ENCODE peak calls at places on chromosomes 16 and 17, in nine cellular contexts. One of them, this sample, is unnamed.

GRCh38 chr16:50695017-50696000 is 1.9 kb downstream of the NOD2 start:
- DNase-seq in IMR-90: no peak
- DNase-seq in PC-9: no peak
- DNase-seq in SK-N-SH: no peak
- DNase-seq in HepG2: no peak
- DNase-seq in neural progenitor cell: no peak
- DNase-seq in keratinocyte: no peak
- DNase-seq in PC-3: no peak
- DNase-seq in neuronal stem cell: no peak
- DNase-seq in this sample: no peak

GRCh38 chr17:54901230-54901847 is 687 bp downstream of the TOM1L1 start:
- DNase-seq in IMR-90: peak; percentile 8
- DNase-seq in PC-9: peak; percentile 14
- DNase-seq in SK-N-SH: peak; percentile 27
- DNase-seq in HepG2: peak; percentile 16
- DNase-seq in neural progenitor cell: no peak
- DNase-seq in keratinocyte: peak; percentile 33
- DNase-seq in PC-3: peak; percentile 83
- DNase-seq in neuronal stem cell: no peak
- DNase-seq in this sample: no peak

GRCh38 chr17:45311762-45312476 is 4.9 kb downstream of the MAP3K14 start:
- DNase-seq in IMR-90: peak; percentile 63
- DNase-seq in PC-9: peak; percentile 80
- DNase-seq in SK-N-SH: peak; percentile 45
- DNase-seq in HepG2: peak; percentile 96
- DNase-seq in neural progenitor cell: no peak
- DNase-seq in keratinocyte: peak; percentile 69
- DNase-seq in PC-3: peak; percentile 99
- DNase-seq in neuronal stem cell: no peak
- DNase-seq in this sample: peak; percentile 81

GRCh38 chr17:22128171-22128570 is 435.8 kb downstream of the KCNJ18 start:
- DNase-seq in IMR-90: no peak
- DNase-seq in PC-9: no peak
- DNase-seq in SK-N-SH: no peak
- DNase-seq in HepG2: no peak
- DNase-seq in neural progenitor cell: no peak
- DNase-seq in keratinocyte: no peak
- DNase-seq in PC-3: no peak
- DNase-seq in neuronal stem cell: no peak
- DNase-seq in this sample: no peak

GRCh38 chr17:10631048-10631700 is 25.9 kb downstream of the MYH3 start:
- DNase-seq in IMR-90: peak; percentile 10
- DNase-seq in PC-9: peak; percentile 49
- DNase-seq in SK-N-SH: peak; percentile 66
- DNase-seq in HepG2: no peak
- DNase-seq in neural progenitor cell: peak; percentile 50
- DNase-seq in keratinocyte: no peak
- DNase-seq in PC-3: peak; percentile 29
- DNase-seq in neuronal stem cell: no peak
- DNase-seq in this sample: peak; percentile 65

GRCh38 chr16:47565454-47565853 is 104.3 kb downstream of the PHKB start:
- DNase-seq in IMR-90: peak; percentile 66
- DNase-seq in PC-9: no peak
- DNase-seq in SK-N-SH: no peak
- DNase-seq in HepG2: no peak
- DNase-seq in neural progenitor cell: no peak
- DNase-seq in keratinocyte: no peak
- DNase-seq in PC-3: peak; percentile 12
- DNase-seq in neuronal stem cell: no peak
- DNase-seq in this sample: no peak

GRCh38 chr17:63082273-63082861 is 116.3 kb downstream of the TANC2 start:
- DNase-seq in IMR-90: peak; percentile 58
- DNase-seq in PC-9: no peak
- DNase-seq in SK-N-SH: peak; percentile 19
- DNase-seq in HepG2: peak; percentile 10
- DNase-seq in neural progenitor cell: no peak
- DNase-seq in keratinocyte: no peak
- DNase-seq in PC-3: peak; percentile 58
- DNase-seq in neuronal stem cell: no peak
- DNase-seq in this sample: peak; percentile 56

GRCh38 chr17:59401274-59401673 is 69.8 kb downstream of the YPEL2 start:
- DNase-seq in IMR-90: no peak
- DNase-seq in PC-9: no peak
- DNase-seq in SK-N-SH: no peak
- DNase-seq in HepG2: no peak
- DNase-seq in neural progenitor cell: no peak
- DNase-seq in keratinocyte: no peak
- DNase-seq in PC-3: no peak
- DNase-seq in neuronal stem cell: no peak
- DNase-seq in this sample: no peak

GRCh38 chr17:17606416-17607000 is 15.0 kb upstream of the PEMT start:
- DNase-seq in IMR-90: no peak
- DNase-seq in PC-9: no peak
- DNase-seq in SK-N-SH: no peak
- DNase-seq in HepG2: no peak
- DNase-seq in neural progenitor cell: no peak
- DNase-seq in keratinocyte: no peak
- DNase-seq in PC-3: no peak
- DNase-seq in neuronal stem cell: no peak
- DNase-seq in this sample: no peak

GRCh38 chr17:83155128-83156081 is 76.0 kb downstream of the METRNL start:
- DNase-seq in IMR-90: peak; percentile 44
- DNase-seq in PC-9: peak; percentile 79
- DNase-seq in SK-N-SH: peak; percentile 70
- DNase-seq in HepG2: no peak
- DNase-seq in neural progenitor cell: no peak
- DNase-seq in keratinocyte: no peak
- DNase-seq in PC-3: no peak
- DNase-seq in neuronal stem cell: no peak
- DNase-seq in this sample: no peak

DNA sequence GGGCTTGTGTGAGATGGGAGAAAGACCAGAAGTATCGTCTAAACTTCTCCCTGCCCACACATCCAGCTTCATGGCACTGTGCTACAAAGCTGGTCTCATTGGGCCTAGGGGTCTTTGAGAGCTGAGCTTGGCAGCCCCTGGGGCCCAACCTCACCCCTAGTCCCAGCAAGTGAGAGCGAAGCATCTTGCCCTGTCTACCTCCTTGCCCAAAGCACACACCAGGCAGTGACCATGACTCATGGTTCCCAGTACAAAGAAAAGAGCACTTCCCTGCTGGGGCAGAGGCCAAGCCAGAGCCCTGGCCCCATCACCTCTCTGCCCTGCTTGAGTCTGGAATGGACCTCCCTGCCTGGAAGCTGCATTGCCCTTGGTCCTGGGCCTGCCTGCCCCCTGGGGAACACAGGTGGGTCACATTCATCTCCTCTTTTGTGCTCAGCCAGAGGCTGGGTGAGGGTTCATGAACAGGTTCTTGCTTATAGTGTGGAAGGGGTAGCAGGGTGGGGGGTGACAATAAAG is 1.2 kb downstream of the SLC16A5 start:
- DNase-seq in IMR-90: no peak
- DNase-seq in PC-9: peak; percentile 51
- DNase-seq in SK-N-SH: no peak
- DNase-seq in HepG2: peak; percentile 57
- DNase-seq in neural progenitor cell: no peak
- DNase-seq in keratinocyte: no peak
- DNase-seq in PC-3: peak; percentile 65
- DNase-seq in neuronal stem cell: no peak
- DNase-seq in this sample: peak; percentile 34
- H3K27ac ChIP-seq in IMR-90: no peak overlapping the region
- H3K27ac ChIP-seq in PC-9: peak overlapping the region; percentile 91
- H3K27ac ChIP-seq in SK-N-SH: no peak overlapping the region
- H3K27ac ChIP-seq in HepG2: no peak overlapping the region
- H3K27ac ChIP-seq in neural progenitor cell: no peak overlapping the region
- H3K27ac ChIP-seq in keratinocyte: peak overlapping the region; percentile 81
- H3K27ac ChIP-seq in PC-3: no peak overlapping the region
- H3K27ac ChIP-seq in neuronal stem cell: no peak overlapping the region
- H3K27ac ChIP-seq in this sample: no peak overlapping the region

DNA sequence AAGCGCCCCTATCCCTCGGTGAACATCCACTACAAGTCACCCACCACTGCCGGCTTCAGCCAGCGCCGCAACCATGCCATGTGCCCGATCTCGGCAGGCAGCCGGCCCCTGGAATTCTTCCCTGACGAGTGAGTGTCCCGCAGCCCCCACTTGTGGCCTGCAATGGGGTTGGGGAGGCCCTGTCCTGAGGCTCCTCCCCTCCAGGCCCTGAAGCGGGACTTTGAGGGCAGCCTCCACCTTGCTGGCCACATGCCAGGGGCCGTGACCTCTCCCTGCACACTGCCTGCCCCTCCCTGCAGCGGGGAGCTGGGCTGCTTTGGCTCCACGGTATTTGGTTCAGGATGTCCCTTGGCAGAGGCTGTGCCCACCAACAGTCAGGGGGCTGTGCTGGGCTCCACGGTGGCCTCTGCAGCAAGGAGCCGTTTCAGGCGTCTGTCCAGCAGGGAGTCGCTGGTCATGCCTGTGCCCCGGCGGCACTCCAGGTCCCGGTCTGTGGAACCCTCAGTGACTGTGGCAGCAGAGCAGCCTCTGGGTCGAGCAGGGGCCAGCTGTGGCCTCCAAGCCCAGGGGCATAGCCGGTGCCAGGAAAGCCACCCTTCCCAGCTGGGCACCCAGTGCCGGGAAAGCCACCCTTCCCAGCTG is 8.3 kb downstream of the NME3 start:
- DNase-seq in IMR-90: no peak
- DNase-seq in PC-9: no peak
- DNase-seq in SK-N-SH: no peak
- DNase-seq in HepG2: no peak
- DNase-seq in neural progenitor cell: peak; percentile 20
- DNase-seq in keratinocyte: no peak
- DNase-seq in PC-3: no peak
- DNase-seq in neuronal stem cell: no peak
- DNase-seq in this sample: no peak
- H3K36me3 ChIP-seq in IMR-90: peaks cover 82% of the 10 kb centered on the region
- H3K36me3 ChIP-seq in PC-9: no peaks in the 10 kb centered on the region
- H3K36me3 ChIP-seq in SK-N-SH: peaks cover 71% of the 10 kb centered on the region
- H3K36me3 ChIP-seq in HepG2: peaks cover 23% of the 10 kb centered on the region
- H3K36me3 ChIP-seq in neural progenitor cell: no peaks in the 10 kb centered on the region
- H3K36me3 ChIP-seq in keratinocyte: peaks cover 34% of the 10 kb centered on the region
- H3K36me3 ChIP-seq in PC-3: no peaks in the 10 kb centered on the region
- H3K36me3 ChIP-seq in neuronal stem cell: peaks cover 77% of the 10 kb centered on the region
- H3K36me3 ChIP-seq in this sample: no peaks in the 10 kb centered on the region

GRCh38 chr16:85615852-85616607 is 2.9 kb downstream of the GSE1 start:
- DNase-seq in IMR-90: peak; percentile 81
- DNase-seq in PC-9: peak; percentile 59
- DNase-seq in SK-N-SH: peak; percentile 86
- DNase-seq in HepG2: peak; percentile 64
- DNase-seq in neural progenitor cell: peak; percentile 94
- DNase-seq in keratinocyte: no peak
- DNase-seq in PC-3: peak; percentile 70
- DNase-seq in neuronal stem cell: peak; percentile 79
- DNase-seq in this sample: peak; percentile 91
- H2AFZ ChIP-seq in IMR-90: peak overlapping the region; percentile 67
- H2AFZ ChIP-seq in PC-9: no peak overlapping the region
- H2AFZ ChIP-seq in SK-N-SH: no peak overlapping the region
- H2AFZ ChIP-seq in HepG2: no peak overlapping the region
- H2AFZ ChIP-seq in neural progenitor cell: no peak overlapping the region
- H2AFZ ChIP-seq in keratinocyte: no peak overlapping the region
- H2AFZ ChIP-seq in PC-3: no peak overlapping the region
- H2AFZ ChIP-seq in neuronal stem cell: no peak overlapping the region
- H2AFZ ChIP-seq in this sample: no peak overlapping the region

GRCh38 chr17:19361975-19362292 is 589 bp downstream of the B9D1 start:
- DNase-seq in IMR-90: no peak
- DNase-seq in PC-9: no peak
- DNase-seq in SK-N-SH: no peak
- DNase-seq in HepG2: no peak
- DNase-seq in neural progenitor cell: no peak
- DNase-seq in keratinocyte: no peak
- DNase-seq in PC-3: no peak
- DNase-seq in neuronal stem cell: no peak
- DNase-seq in this sample: no peak

GRCh38 chr17:19361326-19361725 is 1.2 kb downstream of the B9D1 start:
- DNase-seq in IMR-90: no peak
- DNase-seq in PC-9: no peak
- DNase-seq in SK-N-SH: no peak
- DNase-seq in HepG2: no peak
- DNase-seq in neural progenitor cell: no peak
- DNase-seq in keratinocyte: no peak
- DNase-seq in PC-3: no peak
- DNase-seq in neuronal stem cell: no peak
- DNase-seq in this sample: no peak

GRCh38 chr17:19363460-19364035 is 1.0 kb upstream of the B9D1 start:
- DNase-seq in IMR-90: no peak
- DNase-seq in PC-9: no peak
- DNase-seq in SK-N-SH: no peak
- DNase-seq in HepG2: no peak
- DNase-seq in neural progenitor cell: no peak
- DNase-seq in keratinocyte: no peak
- DNase-seq in PC-3: no peak
- DNase-seq in neuronal stem cell: no peak
- DNase-seq in this sample: no peak

GRCh38 chr17:19362293-19363113 is at the start of gene B9D1:
- DNase-seq in IMR-90: peak; percentile 89
- DNase-seq in PC-9: peak; percentile 93
- DNase-seq in SK-N-SH: peak; percentile 99
- DNase-seq in HepG2: peak; percentile 77
- DNase-seq in neural progenitor cell: peak; percentile 92
- DNase-seq in keratinocyte: peak; percentile 68
- DNase-seq in PC-3: peak; percentile 98
- DNase-seq in neuronal stem cell: peak; percentile 93
- DNase-seq in this sample: peak; percentile 96

DNA sequence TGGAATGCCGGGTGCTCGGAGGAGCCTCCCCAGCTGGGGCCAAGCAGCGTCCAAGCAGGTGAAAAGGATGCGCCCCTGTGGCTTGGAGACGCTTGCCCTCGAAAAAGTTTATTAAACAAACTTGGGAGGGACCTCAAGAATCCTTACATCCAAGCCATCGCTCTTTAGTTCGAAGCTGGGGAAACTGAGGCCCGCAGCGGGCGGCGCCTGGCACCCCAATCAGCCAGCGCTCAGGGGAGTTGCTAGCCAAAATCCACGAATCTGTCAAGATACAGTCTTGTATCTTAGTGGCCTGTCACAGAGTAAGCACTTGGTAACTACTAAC is 553 bp upstream of the B9D1 start:
- DNase-seq in IMR-90: no peak
- DNase-seq in PC-9: no peak
- DNase-seq in SK-N-SH: no peak
- DNase-seq in HepG2: no peak
- DNase-seq in neural progenitor cell: no peak
- DNase-seq in keratinocyte: no peak
- DNase-seq in PC-3: no peak
- DNase-seq in neuronal stem cell: no peak
- DNase-seq in this sample: no peak
- H3K27ac ChIP-seq in IMR-90: no peak overlapping the region
- H3K27ac ChIP-seq in PC-9: no peak overlapping the region
- H3K27ac ChIP-seq in SK-N-SH: no peak overlapping the region
- H3K27ac ChIP-seq in HepG2: peak overlapping the region; percentile 74
- H3K27ac ChIP-seq in neural progenitor cell: no peak overlapping the region
- H3K27ac ChIP-seq in keratinocyte: no peak overlapping the region
- H3K27ac ChIP-seq in PC-3: no peak overlapping the region
- H3K27ac ChIP-seq in neuronal stem cell: no peak overlapping the region
- H3K27ac ChIP-seq in this sample: no peak overlapping the region

DNA sequence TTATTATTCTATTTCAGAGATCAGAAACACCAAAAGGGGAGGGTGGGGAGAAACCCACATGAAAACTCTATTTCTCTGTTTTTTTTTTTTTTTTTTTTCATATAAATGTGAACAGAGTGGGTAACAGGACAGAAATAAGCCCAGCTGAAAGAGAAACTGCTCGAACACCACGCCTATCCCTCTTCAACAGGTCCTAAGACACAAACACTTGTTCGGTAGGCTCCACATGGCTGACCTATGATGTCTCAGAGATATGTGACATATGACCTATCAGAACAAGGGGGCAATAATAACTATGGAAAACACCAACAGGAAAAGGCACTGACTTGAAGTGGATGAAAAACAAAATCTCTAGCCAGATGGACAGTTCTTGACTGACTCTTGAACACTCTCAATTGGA is 44.8 kb downstream of the PARN start:
- DNase-seq in IMR-90: no peak
- DNase-seq in PC-9: no peak
- DNase-seq in SK-N-SH: no peak
- DNase-seq in HepG2: no peak
- DNase-seq in neural progenitor cell: no peak
- DNase-seq in keratinocyte: no peak
- DNase-seq in PC-3: no peak
- DNase-seq in neuronal stem cell: no peak
- DNase-seq in this sample: no peak
- H3K36me3 ChIP-seq in IMR-90: peaks cover 37% of the 10 kb centered on the region
- H3K36me3 ChIP-seq in PC-9: peaks cover 52% of the 10 kb centered on the region
- H3K36me3 ChIP-seq in SK-N-SH: peaks cover 59% of the 10 kb centered on the region
- H3K36me3 ChIP-seq in HepG2: peaks cover 41% of the 10 kb centered on the region
- H3K36me3 ChIP-seq in neural progenitor cell: peaks cover 10% of the 10 kb centered on the region
- H3K36me3 ChIP-seq in keratinocyte: peaks cover 14% of the 10 kb centered on the region
- H3K36me3 ChIP-seq in PC-3: peaks cover 14% of the 10 kb centered on the region
- H3K36me3 ChIP-seq in neuronal stem cell: peaks cover 97% of the 10 kb centered on the region
- H3K36me3 ChIP-seq in this sample: peaks cover 66% of the 10 kb centered on the region

This sample was measured in Karpas-422.